ENCODE peak calls at places on chromosomes 3 and 15, in eight cellular contexts. J is transverse colon; Q is Ammon's horn; E is BJ; O is GM12865; H is OCI-M1; U is retinal pigment epithelial cell; V is CD4-positive, alpha-beta T cell. A is an unnamed sample.

GRCh38 chr3:126474498-126475410 is 937 bp downstream of the ZXDC start:
- DNase-seq in J (peak), Q (no peak), E (no peak), O (peak), H (peak), U (no peak), V (no peak), A (peak)

GRCh38 chr3:97979610-97980009 is 7.4 kb upstream of the RIOX2 start:
- DNase-seq in J (no peak), Q (no peak), E (no peak), O (no peak), H (no peak), U (no peak), V (no peak), A (no peak)

GRCh38 chr15:94403246-94403824 is 172.0 kb downstream of the MCTP2 start:
- DNase-seq in J (no peak), Q (no peak), E (no peak), O (no peak), H (no peak), U (no peak), V (no peak), A (no peak)

GRCh38 chr15:96331141-96331941 is 841 bp downstream of the NR2F2 start:
- DNase-seq in J (no peak), Q (no peak), E (no peak), O (no peak), H (no peak), U (no peak), V (no peak), A (peak)

GRCh38 chr3:147419062-147419701 is 10.0 kb downstream of the ZIC1 start:
- DNase-seq in J (no peak), Q (peak), E (no peak), O (peak), H (no peak), U (no peak), V (no peak), A (no peak)

GRCh38 chr3:11154953-11155325 is 646 bp downstream of the HRH1 start:
- DNase-seq in J (no peak), Q (no peak), E (no peak), O (no peak), H (no peak), U (no peak), V (no peak), A (no peak)

GRCh38 chr15:67824157-67824899 is 981 bp upstream of the SKOR1 start:
- DNase-seq in J (no peak), Q (no peak), E (no peak), O (no peak), H (no peak), U (no peak), V (no peak), A (no peak)

GRCh38 chr15:36403351-36403750 is 176.1 kb upstream of the CDIN1 start:
- DNase-seq in J (no peak), Q (no peak), E (no peak), O (no peak), H (peak), U (no peak), V (no peak), A (no peak)

A was measured in NB4.